ENCODE peak calls at places on chromosomes 6 and 20, in eight cellular contexts. P is A549, M is breast epithelium, E is tibial nerve, U is right atrium auricular region, Y is psoas muscle, R is ovary, X is IMR-90. K is an unnamed sample.
A peak's percentile ranks its signal among the peaks of the same experiment; 100 is the strongest.

GRCh38 chr6:117545161-117545595 is 57.1 kb downstream of the GOPC start:
- DNase-seq in P (no peak), M (no peak), E (no peak), U (no peak), Y (no peak), R (no peak), X (no peak), K (no peak)

GRCh38 chr20:25145131-25145530 is 50.4 kb upstream of the ENTPD6 start:
- DNase-seq in P (no peak), M (no peak), E (no peak), U (no peak), Y (no peak), R (no peak), X (no peak), K (no peak)

GRCh38 chr6:3651698-3652229 is 99.7 kb downstream of the PXDC1 start:
- DNase-seq in P (no peak), M (no peak), E (no peak), U (no peak), Y (no peak), R (no peak), X (no peak), K (no peak)

GRCh38 chr20:61917459-61917858 is 148.2 kb downstream of the TAF4 start:
- DNase-seq in P (no peak), M (no peak), E (no peak), U (no peak), Y (no peak), R (no peak), X (no peak), K (no peak)

GRCh38 chr6:54702772-54703171 is 143.8 kb upstream of the FAM83B start:
- DNase-seq in P (no peak), M (no peak), E (no peak), U (no peak), Y (no peak), R (no peak), X (no peak), K (no peak)

GRCh38 chr6:26284537-26285142 is 80.4 kb upstream of the BTN3A2 start:
- DNase-seq in P (peak; percentile 72), M (peak; percentile 58), E (no peak), U (peak; percentile 76), Y (peak; percentile 74), R (peak; percentile 66), X (peak; percentile 74), K (no peak)

GRCh38 chr6:148874698-148875293 is 128.0 kb downstream of the UST start:
- DNase-seq in P (no peak), M (no peak), E (no peak), U (no peak), Y (no peak), R (no peak), X (no peak), K (no peak)

GRCh38 chr6:39280247-39280731 is 33.9 kb downstream of the KCNK17 start:
- DNase-seq in P (peak; percentile 44), M (no peak), E (no peak), U (no peak), Y (peak; percentile 72), R (no peak), X (no peak), K (no peak)

GRCh38 chr6:113701552-113702254 is 155.4 kb upstream of the MARCKS start:
- DNase-seq in P (no peak), M (no peak), E (no peak), U (no peak), Y (no peak), R (no peak), X (no peak), K (no peak)

GRCh38 chr6:149026530-149026942 is 279.7 kb downstream of the UST start:
- DNase-seq in P (peak; percentile 72), M (no peak), E (no peak), U (no peak), Y (no peak), R (peak; percentile 45), X (peak; percentile 98), K (no peak)

GRCh38 chr6:114121913-114122662 is 151.1 kb upstream of the HDAC2 start:
- DNase-seq in P (no peak), M (no peak), E (no peak), U (no peak), Y (no peak), R (no peak), X (no peak), K (no peak)

GRCh38 chr6:24357336-24358218 is at the start of gene DCDC2:
- DNase-seq in P (peak; percentile 76), M (peak; percentile 84), E (no peak), U (no peak), Y (peak; percentile 62), R (peak; percentile 37), X (no peak), K (no peak)

GRCh38 chr20:61937963-61938838 is 127.5 kb downstream of the TAF4 start:
- DNase-seq in P (no peak), M (peak; percentile 46), E (peak; percentile 8), U (no peak), Y (peak; percentile 30), R (no peak), X (no peak), K (no peak)

GRCh38 chr6:11245406-11245990 is 13.0 kb upstream of the NEDD9 start:
- DNase-seq in P (no peak), M (no peak), E (no peak), U (no peak), Y (no peak), R (no peak), X (no peak), K (no peak)

GRCh38 chr20:18401305-18401704 is 65.5 kb downstream of the DZANK1 start:
- DNase-seq in P (no peak), M (no peak), E (no peak), U (no peak), Y (no peak), R (no peak), X (no peak), K (no peak)

GRCh38 chr6:142900467-142900961 is 44.5 kb downstream of the HIVEP2 start:
- DNase-seq in P (no peak), M (no peak), E (no peak), U (no peak), Y (no peak), R (no peak), X (no peak), K (no peak)

GRCh38 chr20:34088871-34089479 is 23.1 kb downstream of the EIF2S2 start:
- DNase-seq in P (no peak), M (no peak), E (no peak), U (no peak), Y (no peak), R (no peak), X (no peak), K (no peak)

GRCh38 chr6:119647309-119647708 is 297.7 kb upstream of the MAN1A1 start:
- DNase-seq in P (no peak), M (no peak), E (no peak), U (no peak), Y (no peak), R (no peak), X (no peak), K (no peak)

GRCh38 chr6:94071835-94072234 is 652.5 kb upstream of the EPHA7 start:
- DNase-seq in P (peak; percentile 7), M (no peak), E (no peak), U (no peak), Y (no peak), R (no peak), X (no peak), K (no peak)

GRCh38 chr20:2300002-2300401 is 4.2 kb downstream of the TGM3 start:
- DNase-seq in P (no peak), M (no peak), E (no peak), U (no peak), Y (no peak), R (no peak), X (no peak), K (no peak)

GRCh38 chr6:1042583-1043457 is 269.1 kb upstream of the FOXQ1 start:
- DNase-seq in P (no peak), M (no peak), E (no peak), U (no peak), Y (no peak), R (no peak), X (no peak), K (no peak)

GRCh38 chr6:46235242-46235641 is 64.5 kb upstream of the ENPP5 start:
- DNase-seq in P (no peak), M (no peak), E (no peak), U (no peak), Y (no peak), R (no peak), X (no peak), K (no peak)

GRCh38 chr6:45001663-45002062 is 326.5 kb upstream of the RUNX2 start:
- DNase-seq in P (no peak), M (no peak), E (no peak), U (no peak), Y (no peak), R (no peak), X (no peak), K (no peak)

GRCh38 chr6:85453052-85453451 is 3.2 kb downstream of the NT5E start:
- DNase-seq in P (no peak), M (no peak), E (no peak), U (no peak), Y (no peak), R (no peak), X (no peak), K (no peak)
- H3K4me1 ChIP-seq in P (peaks cover 40% of the 10 kb centered on the region), M (no peaks in the 10 kb centered on the region), E (peaks cover 18% of the 10 kb centered on the region), U (peaks cover 20% of the 10 kb centered on the region), Y (peaks cover 7% of the 10 kb centered on the region), R (peaks cover 9% of the 10 kb centered on the region), X (peaks cover 37% of the 10 kb centered on the region), K (no peaks in the 10 kb centered on the region)

GRCh38 chr6:124882580-124883393 is 79.5 kb upstream of the RNF217 start:
- DNase-seq in P (peak; percentile 61), M (no peak), E (no peak), U (no peak), Y (no peak), R (no peak), X (peak; percentile 31), K (no peak)
- H3K4me3 ChIP-seq in P (peak overlapping the region; percentile 22), M (no peak overlapping the region), E (no peak overlapping the region), U (no peak overlapping the region), Y (no peak overlapping the region), R (no peak overlapping the region), X (no peak overlapping the region), K (no peak overlapping the region)

DNA sequence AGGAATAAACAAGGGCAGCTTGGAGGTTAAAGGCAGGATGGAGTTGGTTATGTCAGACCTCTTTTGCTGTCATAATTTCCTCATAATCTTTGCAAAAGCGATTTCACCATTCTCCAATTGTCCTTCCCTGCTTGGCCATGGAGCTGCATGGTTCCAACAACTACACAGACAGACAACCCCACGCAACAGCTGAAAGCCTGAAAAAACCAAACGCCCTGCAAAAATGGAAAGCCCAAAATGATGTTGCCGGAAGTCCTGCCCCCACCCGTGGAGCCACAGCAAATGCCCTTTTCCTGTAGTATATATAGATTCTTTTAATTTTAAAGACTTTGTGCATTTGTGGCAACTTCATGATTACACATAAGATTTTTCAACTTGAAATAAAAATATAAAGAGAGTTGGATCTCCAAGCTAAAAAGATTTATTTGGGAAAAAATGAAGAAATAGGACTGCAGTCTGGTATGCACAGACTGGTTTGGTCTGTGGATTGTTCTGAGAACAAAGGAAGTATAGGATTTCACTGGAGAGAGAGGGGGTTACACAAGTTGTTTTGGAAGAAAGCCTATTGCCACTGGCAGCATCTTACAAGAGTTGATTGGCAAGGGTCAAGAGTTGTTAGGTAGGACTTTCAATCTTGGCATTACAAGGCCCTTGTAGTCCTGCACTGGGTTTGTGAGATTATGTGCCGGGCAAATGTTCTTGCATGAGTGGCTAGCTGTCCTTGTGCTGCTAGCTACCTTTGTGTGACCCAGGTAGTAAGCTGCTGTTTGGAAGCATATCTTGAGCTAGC is 190.0 kb downstream of the C6orf118 start:
- DNase-seq in P (no peak), M (no peak), E (no peak), U (no peak), Y (no peak), R (no peak), X (no peak), K (no peak)
- TF ChIP-seq CTCF in P (no peak), M (no peak), E (no peak), U (no peak), Y (no peak), R (no peak), X (no peak), K (no peak)

GRCh38 chr6:134702279-134702678 is 247.6 kb downstream of the ALDH8A1 start:
- DNase-seq in P (no peak), M (no peak), E (no peak), U (no peak), Y (no peak), R (no peak), X (no peak), K (no peak)
- H3K4me1 ChIP-seq in P (peaks cover 13% of the 10 kb centered on the region), M (no peaks in the 10 kb centered on the region), E (no peaks in the 10 kb centered on the region), U (no peaks in the 10 kb centered on the region), Y (peaks cover 9% of the 10 kb centered on the region), R (no peaks in the 10 kb centered on the region), X (peaks cover 14% of the 10 kb centered on the region), K (no peaks in the 10 kb centered on the region)